ENCODE peak calls at places on chromosome 19, in four cellular contexts. P is NT2/D1, I is nephron progenitor cell, V is brain microvascular endothelial cell. L is an unnamed sample.
A peak's percentile ranks its signal among the peaks of the same experiment; 100 is the strongest.

GRCh38 chr19:49214701-49215100 is 57.1 kb downstream of the TRPM4 start:
- DNase-seq in V (no peak), P (no peak), I (no peak), L (no peak)

GRCh38 chr19:10533656-10534386 is 9.9 kb upstream of the ATG4D start:
- DNase-seq in I (no peak), P (no peak), V (peak; percentile 73), L (peak; percentile 82)

GRCh38 chr19:54133312-54133956 is 4.1 kb upstream of the CNOT3 start:
- DNase-seq in V (no peak), I (peak; percentile 26), P (no peak), L (no peak)

GRCh38 chr19:55075366-55075998 is at the start of gene EPS8L1:
- DNase-seq in V (no peak), I (peak; percentile 55), P (no peak), L (peak; percentile 56)

GRCh38 chr19:47255947-47256687 is at the start of gene CCDC9:
- DNase-seq in P (peak; percentile 88), V (peak; percentile 88), I (peak; percentile 96), L (peak; percentile 99)

GRCh38 chr19:9724157-9724556 is 44.4 kb downstream of the ZNF846 start:
- DNase-seq in P (no peak), V (no peak), I (no peak), L (no peak)

GRCh38 chr19:958967-959685 is 25.0 kb upstream of the WDR18 start:
- DNase-seq in V (peak; percentile 31), I (no peak), P (no peak), L (no peak)

GRCh38 chr19:48833977-48834376 is 2.3 kb downstream of the HSD17B14 start:
- DNase-seq in P (no peak), I (no peak), V (no peak), L (no peak)

GRCh38 chr19:1259873-1260748 is 9.0 kb upstream of the CIRBP start:
- DNase-seq in I (peak; percentile 40), V (no peak), P (no peak), L (peak; percentile 93)

GRCh38 chr19:8850488-8850887 is 18.3 kb downstream of the MBD3L1 start:
- DNase-seq in V (no peak), P (no peak), I (no peak), L (no peak)

GRCh38 chr19:11204943-11205349 is 7.6 kb upstream of the KANK2 start:
- DNase-seq in V (no peak), I (no peak), P (no peak), L (peak; percentile 84)

GRCh38 chr19:48512504-48513288 is 1.1 kb upstream of the LMTK3 start:
- DNase-seq in P (no peak), I (no peak), V (no peak), L (peak; percentile 64)

GRCh38 chr19:35388277-35389054 is 17.6 kb downstream of the GPR42 start:
- DNase-seq in I (no peak), V (no peak), P (no peak), L (no peak)

GRCh38 chr19:35764432-35765315 is 6.7 kb downstream of the PROSER3 start:
- DNase-seq in I (no peak), P (no peak), V (no peak), L (no peak)

GRCh38 chr19:12794196-12794921 is 3.1 kb downstream of the JUNB start:
- DNase-seq in V (no peak), I (no peak), P (no peak), L (no peak)

GRCh38 chr19:4693078-4693350 is 22.9 kb upstream of the MYDGF start:
- DNase-seq in V (no peak), P (no peak), I (no peak), L (no peak)

GRCh38 chr19:49430678-49431329 is 5.6 kb downstream of the GFY start:
- DNase-seq in V (no peak), I (no peak), P (no peak), L (peak; percentile 86)